ENCODE peak calls at places on chromosome X, in five cellular contexts. One of them, this sample, is unnamed.
A peak's percentile ranks its signal among the peaks of the same experiment; 100 is the strongest.

GRCh38 chrX:34915463-34916225 is 27.0 kb upstream of the FAM47B start:
- ATAC-seq in HepG2: no peak
- ATAC-seq in GM12878: no peak
- ATAC-seq in HCT116: no peak
- ATAC-seq in upper lobe of left lung: no peak
- ATAC-seq in this sample: no peak

GRCh38 chrX:104445591-104445990 is 120.4 kb upstream of the IL1RAPL2 start:
- ATAC-seq in GM12878: no peak
- ATAC-seq in upper lobe of left lung: no peak
- ATAC-seq in HepG2: no peak
- ATAC-seq in HCT116: no peak
- ATAC-seq in this sample: no peak

GRCh38 chrX:126237524-126237923 is 71.4 kb upstream of the DCAF12L2 start:
- ATAC-seq in HCT116: no peak
- ATAC-seq in HepG2: no peak
- ATAC-seq in upper lobe of left lung: peak; percentile 26
- ATAC-seq in GM12878: no peak
- ATAC-seq in this sample: peak; percentile 31

GRCh38 chrX:57227691-57228090 is 58.8 kb upstream of the FAAH2 start:
- ATAC-seq in upper lobe of left lung: no peak
- ATAC-seq in GM12878: peak; percentile 53
- ATAC-seq in HCT116: no peak
- ATAC-seq in HepG2: no peak
- ATAC-seq in this sample: no peak

GRCh38 chrX:39398215-39398972 is 597.1 kb downstream of the MID1IP1 start:
- ATAC-seq in HCT116: no peak
- ATAC-seq in GM12878: no peak
- ATAC-seq in upper lobe of left lung: no peak
- ATAC-seq in HepG2: no peak
- ATAC-seq in this sample: no peak

GRCh38 chrX:152878976-152879755 is 18.7 kb upstream of the ZNF185 start:
- ATAC-seq in HepG2: no peak
- ATAC-seq in HCT116: no peak
- ATAC-seq in upper lobe of left lung: no peak
- ATAC-seq in GM12878: no peak
- ATAC-seq in this sample: no peak

GRCh38 chrX:121150217-121150616 is 102.8 kb downstream of the GLUD2 start:
- ATAC-seq in GM12878: no peak
- ATAC-seq in HCT116: no peak
- ATAC-seq in upper lobe of left lung: no peak
- ATAC-seq in HepG2: no peak
- ATAC-seq in this sample: no peak

GRCh38 chrX:69268637-69269036 is 103.4 kb upstream of the PJA1 start:
- ATAC-seq in upper lobe of left lung: no peak
- ATAC-seq in HepG2: peak; percentile 62
- ATAC-seq in HCT116: no peak
- ATAC-seq in GM12878: no peak
- ATAC-seq in this sample: no peak

GRCh38 chrX:148976571-148976970 is 476.2 kb downstream of the AFF2 start:
- ATAC-seq in HCT116: no peak
- ATAC-seq in HepG2: no peak
- ATAC-seq in GM12878: no peak
- ATAC-seq in upper lobe of left lung: no peak
- ATAC-seq in this sample: no peak

GRCh38 chrX:37754518-37754917 is 25.3 kb upstream of the CYBB start:
- ATAC-seq in upper lobe of left lung: no peak
- ATAC-seq in HCT116: no peak
- ATAC-seq in HepG2: no peak
- ATAC-seq in GM12878: peak; percentile 50
- ATAC-seq in this sample: no peak

GRCh38 chrX:9535101-9535500 is 70.2 kb downstream of the TBL1X start:
- ATAC-seq in upper lobe of left lung: no peak
- ATAC-seq in HepG2: no peak
- ATAC-seq in HCT116: no peak
- ATAC-seq in GM12878: no peak
- ATAC-seq in this sample: no peak
- TF ChIP-seq POLR2AphosphoS5 in upper lobe of left lung: no peak
- TF ChIP-seq POLR2AphosphoS5 in HepG2: no peak
- TF ChIP-seq POLR2AphosphoS5 in HCT116: no peak
- TF ChIP-seq POLR2AphosphoS5 in GM12878: no peak
- TF ChIP-seq POLR2AphosphoS5 in this sample: no peak

GRCh38 chrX:73849054-73849453 is 286.1 kb downstream of the CHIC1 start:
- ATAC-seq in HepG2: no peak
- ATAC-seq in GM12878: no peak
- ATAC-seq in upper lobe of left lung: no peak
- ATAC-seq in HCT116: no peak
- ATAC-seq in this sample: no peak

GRCh38 chrX:73852022-73852421 is 289.0 kb downstream of the CHIC1 start:
- ATAC-seq in HCT116: no peak
- ATAC-seq in GM12878: no peak
- ATAC-seq in upper lobe of left lung: no peak
- ATAC-seq in HepG2: no peak
- ATAC-seq in this sample: no peak

GRCh38 chrX:73851014-73852009 is 288.3 kb downstream of the CHIC1 start:
- ATAC-seq in upper lobe of left lung: peak; percentile 95
- ATAC-seq in HCT116: no peak
- ATAC-seq in GM12878: peak; percentile 82
- ATAC-seq in HepG2: no peak
- ATAC-seq in this sample: peak; percentile 93

GRCh38 chrX:73850124-73851013 is 287.4 kb downstream of the CHIC1 start:
- ATAC-seq in GM12878: peak; percentile 8
- ATAC-seq in upper lobe of left lung: no peak
- ATAC-seq in HepG2: peak; percentile 62
- ATAC-seq in HCT116: peak; percentile 75
- ATAC-seq in this sample: no peak

GRCh38 chrX:73847991-73848390 is 285.0 kb downstream of the CHIC1 start:
- ATAC-seq in HepG2: no peak
- ATAC-seq in HCT116: no peak
- ATAC-seq in upper lobe of left lung: no peak
- ATAC-seq in GM12878: no peak
- ATAC-seq in this sample: no peak
- H3K9me3 ChIP-seq in HepG2: no peaks in the 10 kb centered on the region
- H3K9me3 ChIP-seq in HCT116: no peaks in the 10 kb centered on the region
- H3K9me3 ChIP-seq in upper lobe of left lung: no peaks in the 10 kb centered on the region
- H3K9me3 ChIP-seq in GM12878: no peaks in the 10 kb centered on the region
- H3K9me3 ChIP-seq in this sample: no peaks in the 10 kb centered on the region

GRCh38 chrX:154490414-154491083 is at the start of gene SLC10A3:
- ATAC-seq in GM12878: peak; percentile 91
- ATAC-seq in HepG2: peak; percentile 92
- ATAC-seq in HCT116: peak; percentile 86
- ATAC-seq in upper lobe of left lung: peak; percentile 92
- ATAC-seq in this sample: peak; percentile 93

GRCh38 chrX:154494715-154495114 is 4.3 kb upstream of the SLC10A3 start:
- ATAC-seq in upper lobe of left lung: no peak
- ATAC-seq in GM12878: no peak
- ATAC-seq in HepG2: no peak
- ATAC-seq in HCT116: no peak
- ATAC-seq in this sample: no peak

GRCh38 chrX:154490021-154490413 is 412 bp downstream of the SLC10A3 start:
- ATAC-seq in GM12878: peak; percentile 35
- ATAC-seq in upper lobe of left lung: no peak
- ATAC-seq in HepG2: peak; percentile 7
- ATAC-seq in HCT116: peak; percentile 18
- ATAC-seq in this sample: peak; percentile 15

DNA sequence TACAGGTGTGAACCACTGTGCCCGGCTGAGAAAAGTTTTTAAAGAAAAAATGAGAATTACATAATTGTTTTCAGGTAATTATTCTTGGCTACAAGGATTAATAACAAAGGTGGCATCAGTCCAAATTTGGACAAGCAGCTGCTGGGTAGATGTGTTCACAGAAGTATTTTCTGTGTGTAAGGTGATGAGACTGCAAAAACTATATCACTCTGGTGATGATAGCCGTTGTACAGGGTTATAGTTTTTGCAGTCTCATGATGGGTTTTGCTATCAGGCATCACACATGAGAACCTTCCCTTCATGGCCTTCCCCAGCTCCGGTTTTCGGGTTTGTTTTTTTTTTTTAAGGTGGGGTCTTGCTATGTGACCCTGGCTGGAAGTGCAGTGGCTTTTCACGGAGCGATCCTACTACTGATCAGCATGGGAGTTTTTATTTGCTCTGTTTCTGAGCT is 5.1 kb upstream of the SLC10A3 start:
- ATAC-seq in GM12878: no peak
- ATAC-seq in HCT116: no peak
- ATAC-seq in upper lobe of left lung: no peak
- ATAC-seq in HepG2: no peak
- ATAC-seq in this sample: no peak
- H3K4me1 ChIP-seq in GM12878: peaks cover 7% of the 10 kb centered on the region
- H3K4me1 ChIP-seq in HCT116: no peaks in the 10 kb centered on the region
- H3K4me1 ChIP-seq in upper lobe of left lung: peaks cover 7% of the 10 kb centered on the region
- H3K4me1 ChIP-seq in HepG2: no peaks in the 10 kb centered on the region
- H3K4me1 ChIP-seq in this sample: no peaks in the 10 kb centered on the region

GRCh38 chrX:71251456-71251973 is 2.4 kb downstream of the ZMYM3 start:
- ATAC-seq in GM12878: no peak
- ATAC-seq in HCT116: no peak
- ATAC-seq in HepG2: no peak
- ATAC-seq in upper lobe of left lung: no peak
- ATAC-seq in this sample: no peak

GRCh38 chrX:71256051-71256450 is 2.1 kb upstream of the ZMYM3 start:
- ATAC-seq in GM12878: no peak
- ATAC-seq in HepG2: no peak
- ATAC-seq in HCT116: no peak
- ATAC-seq in upper lobe of left lung: no peak
- ATAC-seq in this sample: no peak

GRCh38 chrX:71252221-71252620 is 1.7 kb downstream of the ZMYM3 start:
- ATAC-seq in HepG2: no peak
- ATAC-seq in upper lobe of left lung: no peak
- ATAC-seq in GM12878: no peak
- ATAC-seq in HCT116: no peak
- ATAC-seq in this sample: no peak

GRCh38 chrX:71253253-71254091 is 468 bp downstream of the ZMYM3 start:
- ATAC-seq in upper lobe of left lung: no peak
- ATAC-seq in GM12878: peak; percentile 25
- ATAC-seq in HepG2: no peak
- ATAC-seq in HCT116: peak; percentile 4
- ATAC-seq in this sample: no peak

GRCh38 chrX:71254092-71254941 is at the start of gene ZMYM3:
- ATAC-seq in upper lobe of left lung: peak; percentile 92
- ATAC-seq in GM12878: peak; percentile 93
- ATAC-seq in HCT116: peak; percentile 88
- ATAC-seq in HepG2: peak; percentile 94
- ATAC-seq in this sample: peak; percentile 94
- TF ChIP-seq POLR2AphosphoS5 in upper lobe of left lung: no peak
- TF ChIP-seq POLR2AphosphoS5 in GM12878: no peak
- TF ChIP-seq POLR2AphosphoS5 in HCT116: no peak
- TF ChIP-seq POLR2AphosphoS5 in HepG2: peak; percentile 28
- TF ChIP-seq POLR2AphosphoS5 in this sample: peak; percentile 45

GRCh38 chrX:67734111-67734753 is 190.4 kb downstream of the AR start:
- ATAC-seq in HCT116: no peak
- ATAC-seq in upper lobe of left lung: no peak
- ATAC-seq in HepG2: no peak
- ATAC-seq in GM12878: no peak
- ATAC-seq in this sample: no peak
- H3K9me3 ChIP-seq in HCT116: no peaks in the 10 kb centered on the region
- H3K9me3 ChIP-seq in upper lobe of left lung: no peaks in the 10 kb centered on the region
- H3K9me3 ChIP-seq in HepG2: peaks cover 30% of the 10 kb centered on the region
- H3K9me3 ChIP-seq in GM12878: no peaks in the 10 kb centered on the region
- H3K9me3 ChIP-seq in this sample: no peaks in the 10 kb centered on the region

GRCh38 chrX:42946544-42947223 is 168.7 kb upstream of the PPP1R2C start:
- ATAC-seq in upper lobe of left lung: no peak
- ATAC-seq in GM12878: no peak
- ATAC-seq in HepG2: no peak
- ATAC-seq in HCT116: no peak
- ATAC-seq in this sample: no peak

GRCh38 chrX:42948723-42949122 is 170.8 kb upstream of the PPP1R2C start:
- ATAC-seq in HepG2: no peak
- ATAC-seq in HCT116: no peak
- ATAC-seq in upper lobe of left lung: no peak
- ATAC-seq in GM12878: no peak
- ATAC-seq in this sample: no peak

GRCh38 chrX:42944381-42944998 is 166.5 kb upstream of the PPP1R2C start:
- ATAC-seq in HepG2: no peak
- ATAC-seq in GM12878: no peak
- ATAC-seq in HCT116: no peak
- ATAC-seq in upper lobe of left lung: no peak
- ATAC-seq in this sample: no peak

GRCh38 chrX:42941671-42942070 is 163.7 kb upstream of the PPP1R2C start:
- ATAC-seq in HepG2: no peak
- ATAC-seq in upper lobe of left lung: no peak
- ATAC-seq in GM12878: no peak
- ATAC-seq in HCT116: no peak
- ATAC-seq in this sample: no peak

GRCh38 chrX:42943051-42943450 is 165.1 kb upstream of the PPP1R2C start:
- ATAC-seq in HepG2: no peak
- ATAC-seq in HCT116: no peak
- ATAC-seq in GM12878: peak; percentile 61
- ATAC-seq in upper lobe of left lung: no peak
- ATAC-seq in this sample: no peak
- H3K4me1 ChIP-seq in HepG2: no peaks in the 10 kb centered on the region
- H3K4me1 ChIP-seq in HCT116: no peaks in the 10 kb centered on the region
- H3K4me1 ChIP-seq in GM12878: peaks cover 8% of the 10 kb centered on the region
- H3K4me1 ChIP-seq in upper lobe of left lung: no peaks in the 10 kb centered on the region
- H3K4me1 ChIP-seq in this sample: no peaks in the 10 kb centered on the region

This sample was measured in gastroesophageal sphincter.